ENCODE peak calls at places on chromosomes 13 and 19, in ten cellular contexts. One of them, this sample, is unnamed.

GRCh38 chr19:35041548-35042055 is at the start of gene HPN:
- DNase-seq in stomach: peak; percentile 84
- DNase-seq in kidney epithelial cell: no peak
- DNase-seq in Calu3: peak; percentile 38
- DNase-seq in astrocyte: no peak
- DNase-seq in endothelial cell: no peak
- DNase-seq in prostate gland: peak; percentile 56
- DNase-seq in cardiac muscle cell: no peak
- DNase-seq in lower leg skin: no peak
- DNase-seq in epithelial cell of proximal tubule: no peak
- DNase-seq in this sample: no peak

GRCh38 chr13:110618780-110619179 is 3.4 kb downstream of the NAXD start:
- DNase-seq in stomach: no peak
- DNase-seq in kidney epithelial cell: no peak
- DNase-seq in Calu3: no peak
- DNase-seq in astrocyte: no peak
- DNase-seq in endothelial cell: no peak
- DNase-seq in prostate gland: no peak
- DNase-seq in cardiac muscle cell: no peak
- DNase-seq in lower leg skin: no peak
- DNase-seq in epithelial cell of proximal tubule: no peak
- DNase-seq in this sample: no peak

GRCh38 chr13:76462003-76462402 is 424.2 kb downstream of the KCTD12 start:
- DNase-seq in stomach: no peak
- DNase-seq in kidney epithelial cell: no peak
- DNase-seq in Calu3: no peak
- DNase-seq in astrocyte: no peak
- DNase-seq in endothelial cell: no peak
- DNase-seq in prostate gland: no peak
- DNase-seq in cardiac muscle cell: no peak
- DNase-seq in lower leg skin: no peak
- DNase-seq in epithelial cell of proximal tubule: no peak
- DNase-seq in this sample: no peak

GRCh38 chr19:34230833-34231232 is 23.5 kb upstream of the GARRE1 start:
- DNase-seq in stomach: no peak
- DNase-seq in kidney epithelial cell: no peak
- DNase-seq in Calu3: no peak
- DNase-seq in astrocyte: no peak
- DNase-seq in endothelial cell: no peak
- DNase-seq in prostate gland: no peak
- DNase-seq in cardiac muscle cell: no peak
- DNase-seq in lower leg skin: no peak
- DNase-seq in epithelial cell of proximal tubule: no peak
- DNase-seq in this sample: no peak

GRCh38 chr13:114140131-114140908 is 7.9 kb upstream of the RASA3 start:
- DNase-seq in stomach: no peak
- DNase-seq in kidney epithelial cell: no peak
- DNase-seq in Calu3: no peak
- DNase-seq in astrocyte: no peak
- DNase-seq in endothelial cell: no peak
- DNase-seq in prostate gland: no peak
- DNase-seq in cardiac muscle cell: no peak
- DNase-seq in lower leg skin: no peak
- DNase-seq in epithelial cell of proximal tubule: no peak
- DNase-seq in this sample: peak; percentile 38

GRCh38 chr13:102584423-102584822 is 12.4 kb upstream of the TPP2 start:
- DNase-seq in stomach: no peak
- DNase-seq in kidney epithelial cell: no peak
- DNase-seq in Calu3: no peak
- DNase-seq in astrocyte: no peak
- DNase-seq in endothelial cell: no peak
- DNase-seq in prostate gland: no peak
- DNase-seq in cardiac muscle cell: no peak
- DNase-seq in lower leg skin: no peak
- DNase-seq in epithelial cell of proximal tubule: no peak
- DNase-seq in this sample: no peak

GRCh38 chr19:38062959-38063786 is 156.2 kb downstream of the SIPA1L3 start:
- DNase-seq in stomach: no peak
- DNase-seq in kidney epithelial cell: no peak
- DNase-seq in Calu3: no peak
- DNase-seq in astrocyte: peak; percentile 31
- DNase-seq in endothelial cell: no peak
- DNase-seq in prostate gland: no peak
- DNase-seq in cardiac muscle cell: no peak
- DNase-seq in lower leg skin: no peak
- DNase-seq in epithelial cell of proximal tubule: no peak
- DNase-seq in this sample: no peak

GRCh38 chr19:29478578-29479565 is 46.9 kb upstream of the VSTM2B start:
- DNase-seq in stomach: no peak
- DNase-seq in kidney epithelial cell: no peak
- DNase-seq in Calu3: peak; percentile 31
- DNase-seq in astrocyte: no peak
- DNase-seq in endothelial cell: peak; percentile 71
- DNase-seq in prostate gland: no peak
- DNase-seq in cardiac muscle cell: no peak
- DNase-seq in lower leg skin: peak; percentile 74
- DNase-seq in epithelial cell of proximal tubule: no peak
- DNase-seq in this sample: peak; percentile 25

GRCh38 chr19:3966051-3967017 is 4.6 kb downstream of the DAPK3 start:
- DNase-seq in stomach: peak; percentile 90
- DNase-seq in kidney epithelial cell: no peak
- DNase-seq in Calu3: no peak
- DNase-seq in astrocyte: no peak
- DNase-seq in endothelial cell: no peak
- DNase-seq in prostate gland: no peak
- DNase-seq in cardiac muscle cell: no peak
- DNase-seq in lower leg skin: no peak
- DNase-seq in epithelial cell of proximal tubule: no peak
- DNase-seq in this sample: no peak

GRCh38 chr19:3970313-3970807 is 539 bp downstream of the DAPK3 start:
- DNase-seq in stomach: no peak
- DNase-seq in kidney epithelial cell: no peak
- DNase-seq in Calu3: no peak
- DNase-seq in astrocyte: no peak
- DNase-seq in endothelial cell: no peak
- DNase-seq in prostate gland: no peak
- DNase-seq in cardiac muscle cell: no peak
- DNase-seq in lower leg skin: no peak
- DNase-seq in epithelial cell of proximal tubule: no peak
- DNase-seq in this sample: no peak

GRCh38 chr19:3970808-3971598 is at the start of gene DAPK3:
- DNase-seq in stomach: peak; percentile 98
- DNase-seq in kidney epithelial cell: peak; percentile 91
- DNase-seq in Calu3: peak; percentile 95
- DNase-seq in astrocyte: peak; percentile 95
- DNase-seq in endothelial cell: peak; percentile 98
- DNase-seq in prostate gland: peak; percentile 98
- DNase-seq in cardiac muscle cell: peak; percentile 99
- DNase-seq in lower leg skin: peak; percentile 99
- DNase-seq in epithelial cell of proximal tubule: peak; percentile 73
- DNase-seq in this sample: peak; percentile 94

GRCh38 chr19:3969435-3970312 is 1.2 kb downstream of the DAPK3 start:
- DNase-seq in stomach: peak; percentile 57
- DNase-seq in kidney epithelial cell: peak; percentile 76
- DNase-seq in Calu3: peak; percentile 38
- DNase-seq in astrocyte: peak; percentile 87
- DNase-seq in endothelial cell: peak; percentile 51
- DNase-seq in prostate gland: no peak
- DNase-seq in cardiac muscle cell: peak; percentile 85
- DNase-seq in lower leg skin: no peak
- DNase-seq in epithelial cell of proximal tubule: no peak
- DNase-seq in this sample: no peak

DNA sequence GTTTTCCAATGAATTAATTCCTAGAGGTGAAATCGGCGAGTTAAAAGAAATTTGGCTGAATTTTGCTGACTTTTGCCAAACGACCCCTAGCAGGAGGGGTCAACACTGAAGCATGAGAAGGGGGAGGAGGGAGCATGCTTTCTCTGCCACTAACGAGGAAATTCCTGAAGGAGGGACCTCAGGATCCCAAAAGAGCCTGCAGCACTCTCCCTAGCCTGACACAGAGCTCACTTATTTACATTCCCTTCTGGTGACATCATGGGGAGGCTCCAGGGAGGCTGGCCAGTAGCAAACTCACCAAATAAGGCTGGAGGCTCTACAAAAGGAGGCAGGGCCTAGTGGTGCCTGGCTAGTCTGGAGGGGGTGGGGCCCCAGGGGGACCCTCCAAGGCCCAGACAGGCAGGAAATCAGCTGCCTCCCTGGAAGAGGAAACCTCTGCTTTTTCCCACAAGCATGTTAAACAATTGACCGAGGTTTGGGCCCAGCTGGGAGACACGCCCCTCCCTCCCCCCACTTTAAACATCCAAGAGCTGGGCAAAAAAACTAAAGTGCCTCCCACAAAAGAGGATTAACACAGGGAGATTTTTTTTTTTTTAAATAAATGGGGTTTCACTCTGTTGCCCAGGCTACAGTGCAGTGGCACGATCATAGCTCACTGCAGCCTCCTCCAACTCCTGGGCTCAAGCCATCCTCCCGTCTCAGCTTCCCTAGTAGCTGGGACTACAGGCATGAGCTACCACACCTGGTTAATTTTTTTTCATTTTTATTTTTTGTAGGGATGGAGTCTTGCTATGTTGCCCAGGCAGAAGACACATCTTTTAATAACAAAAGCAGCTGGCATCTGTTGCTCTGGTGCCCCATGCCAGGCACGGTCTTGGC is 2.1 kb downstream of the DAPK3 start:
- DNase-seq in stomach: peak; percentile 87
- DNase-seq in kidney epithelial cell: peak; percentile 98
- DNase-seq in Calu3: peak; percentile 88
- DNase-seq in astrocyte: peak; percentile 99
- DNase-seq in endothelial cell: peak; percentile 90
- DNase-seq in prostate gland: peak; percentile 92
- DNase-seq in cardiac muscle cell: peak; percentile 100
- DNase-seq in lower leg skin: peak; percentile 96
- DNase-seq in epithelial cell of proximal tubule: peak; percentile 88
- DNase-seq in this sample: peak; percentile 19
- TF ChIP-seq CTCF in stomach: no peak
- TF ChIP-seq CTCF in kidney epithelial cell: no peak
- TF ChIP-seq CTCF in Calu3: no peak
- TF ChIP-seq CTCF in astrocyte: no peak
- TF ChIP-seq CTCF in endothelial cell: no peak
- TF ChIP-seq CTCF in prostate gland: no peak
- TF ChIP-seq CTCF in cardiac muscle cell: no peak
- TF ChIP-seq CTCF in lower leg skin: no peak
- TF ChIP-seq CTCF in epithelial cell of proximal tubule: no peak
- TF ChIP-seq CTCF in this sample: no peak

GRCh38 chr19:16358456-16358855 is 33.8 kb downstream of the KLF2 start:
- DNase-seq in stomach: no peak
- DNase-seq in kidney epithelial cell: no peak
- DNase-seq in Calu3: no peak
- DNase-seq in astrocyte: no peak
- DNase-seq in endothelial cell: no peak
- DNase-seq in prostate gland: no peak
- DNase-seq in cardiac muscle cell: no peak
- DNase-seq in lower leg skin: no peak
- DNase-seq in epithelial cell of proximal tubule: no peak
- DNase-seq in this sample: no peak

GRCh38 chr19:16351133-16351809 is 26.6 kb downstream of the KLF2 start:
- DNase-seq in stomach: no peak
- DNase-seq in kidney epithelial cell: no peak
- DNase-seq in Calu3: no peak
- DNase-seq in astrocyte: peak; percentile 42
- DNase-seq in endothelial cell: no peak
- DNase-seq in prostate gland: no peak
- DNase-seq in cardiac muscle cell: no peak
- DNase-seq in lower leg skin: no peak
- DNase-seq in epithelial cell of proximal tubule: no peak
- DNase-seq in this sample: no peak

GRCh38 chr19:16359074-16359473 is 34.4 kb downstream of the KLF2 start:
- DNase-seq in stomach: no peak
- DNase-seq in kidney epithelial cell: no peak
- DNase-seq in Calu3: no peak
- DNase-seq in astrocyte: no peak
- DNase-seq in endothelial cell: no peak
- DNase-seq in prostate gland: peak; percentile 78
- DNase-seq in cardiac muscle cell: no peak
- DNase-seq in lower leg skin: no peak
- DNase-seq in epithelial cell of proximal tubule: no peak
- DNase-seq in this sample: no peak

GRCh38 chr19:16359964-16360363 is 35.3 kb downstream of the KLF2 start:
- DNase-seq in stomach: no peak
- DNase-seq in kidney epithelial cell: no peak
- DNase-seq in Calu3: no peak
- DNase-seq in astrocyte: no peak
- DNase-seq in endothelial cell: no peak
- DNase-seq in prostate gland: no peak
- DNase-seq in cardiac muscle cell: no peak
- DNase-seq in lower leg skin: no peak
- DNase-seq in epithelial cell of proximal tubule: no peak
- DNase-seq in this sample: no peak

DNA sequence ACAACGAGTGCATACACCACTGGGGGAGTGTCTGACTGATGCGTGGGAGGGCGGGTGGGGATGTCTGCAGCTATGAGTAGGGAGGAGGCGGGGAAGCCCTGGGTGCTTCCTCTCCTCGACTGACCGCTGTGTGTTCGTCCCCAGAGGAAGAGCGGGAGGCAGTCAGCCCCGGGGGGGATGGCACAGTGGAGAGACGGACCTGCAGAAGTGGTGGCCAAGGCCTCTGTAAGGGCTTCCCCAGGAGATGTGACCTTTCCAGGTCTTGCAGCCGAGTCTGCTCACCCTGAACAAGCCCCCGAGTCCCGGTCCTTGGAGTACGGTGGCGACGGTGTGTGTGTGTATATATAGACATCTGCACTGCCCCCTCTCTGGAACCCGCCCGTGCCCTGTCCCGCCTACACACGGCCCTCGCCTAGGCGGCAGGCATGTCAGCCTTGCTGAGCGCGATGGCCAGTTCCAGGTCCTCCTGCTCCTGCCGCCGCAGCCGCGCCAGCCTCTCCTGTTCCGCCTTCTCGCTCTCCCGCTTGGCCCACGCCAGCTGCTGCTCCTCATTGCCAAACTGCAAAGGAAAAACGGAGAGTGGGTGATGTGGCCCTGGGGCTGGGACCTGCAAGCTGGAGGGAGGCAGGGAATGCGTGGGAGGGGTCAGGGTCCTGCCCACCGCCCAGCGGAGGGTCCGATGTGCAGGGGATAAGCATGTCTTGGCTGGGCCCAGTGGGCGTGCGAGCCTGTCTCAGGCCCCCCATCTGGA is 30.8 kb downstream of the KLF2 start:
- DNase-seq in stomach: no peak
- DNase-seq in kidney epithelial cell: no peak
- DNase-seq in Calu3: no peak
- DNase-seq in astrocyte: no peak
- DNase-seq in endothelial cell: no peak
- DNase-seq in prostate gland: no peak
- DNase-seq in cardiac muscle cell: peak; percentile 65
- DNase-seq in lower leg skin: no peak
- DNase-seq in epithelial cell of proximal tubule: no peak
- DNase-seq in this sample: no peak
- TF ChIP-seq CTCF in stomach: no peak
- TF ChIP-seq CTCF in kidney epithelial cell: no peak
- TF ChIP-seq CTCF in Calu3: no peak
- TF ChIP-seq CTCF in astrocyte: no peak
- TF ChIP-seq CTCF in endothelial cell: no peak
- TF ChIP-seq CTCF in prostate gland: no peak
- TF ChIP-seq CTCF in cardiac muscle cell: no peak
- TF ChIP-seq CTCF in lower leg skin: no peak
- TF ChIP-seq CTCF in epithelial cell of proximal tubule: no peak
- TF ChIP-seq CTCF in this sample: no peak

GRCh38 chr19:19110410-19111137 is 27.7 kb downstream of the TMEM161A start:
- DNase-seq in stomach: no peak
- DNase-seq in kidney epithelial cell: no peak
- DNase-seq in Calu3: no peak
- DNase-seq in astrocyte: no peak
- DNase-seq in endothelial cell: peak; percentile 19
- DNase-seq in prostate gland: no peak
- DNase-seq in cardiac muscle cell: peak; percentile 30
- DNase-seq in lower leg skin: no peak
- DNase-seq in epithelial cell of proximal tubule: no peak
- DNase-seq in this sample: no peak
- TF ChIP-seq CTCF in stomach: no peak
- TF ChIP-seq CTCF in kidney epithelial cell: peak; percentile 15
- TF ChIP-seq CTCF in Calu3: no peak
- TF ChIP-seq CTCF in astrocyte: peak; percentile 4
- TF ChIP-seq CTCF in endothelial cell: no peak
- TF ChIP-seq CTCF in prostate gland: peak; percentile 9
- TF ChIP-seq CTCF in cardiac muscle cell: peak; percentile 42
- TF ChIP-seq CTCF in lower leg skin: no peak
- TF ChIP-seq CTCF in epithelial cell of proximal tubule: peak; percentile 35
- TF ChIP-seq CTCF in this sample: no peak

DNA sequence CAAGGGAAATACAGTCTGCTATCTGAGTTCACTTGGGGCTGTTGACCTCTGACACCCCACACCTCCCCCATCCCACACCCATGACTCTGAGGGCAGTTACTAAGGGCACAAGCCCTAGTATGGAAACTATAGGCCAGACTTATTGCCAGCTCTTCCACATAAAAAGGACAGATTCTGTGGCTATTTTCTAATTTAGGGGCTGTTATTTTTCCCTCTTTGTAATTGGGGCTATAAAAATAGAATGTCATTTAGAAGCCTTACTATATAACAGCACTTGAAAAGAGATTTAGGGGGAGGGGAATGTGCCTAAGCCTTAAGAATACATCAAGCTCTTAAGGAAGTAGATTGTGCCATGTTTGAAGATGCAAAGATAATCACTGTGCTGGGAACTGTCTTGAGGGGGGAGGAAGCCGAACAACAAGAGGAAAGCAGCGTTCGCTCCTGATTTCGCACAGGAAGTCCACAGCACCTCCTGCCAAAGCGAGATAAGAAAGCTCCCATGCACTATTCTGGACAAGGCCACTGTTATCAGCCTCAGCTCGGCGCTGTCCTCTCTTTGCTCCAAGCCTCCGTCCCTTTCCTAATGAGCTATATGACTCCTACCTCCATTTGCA is 86.6 kb downstream of the FLT1 start:
- DNase-seq in stomach: no peak
- DNase-seq in kidney epithelial cell: no peak
- DNase-seq in Calu3: no peak
- DNase-seq in astrocyte: no peak
- DNase-seq in endothelial cell: peak; percentile 80
- DNase-seq in prostate gland: no peak
- DNase-seq in cardiac muscle cell: peak; percentile 68
- DNase-seq in lower leg skin: no peak
- DNase-seq in epithelial cell of proximal tubule: no peak
- DNase-seq in this sample: peak; percentile 15
- TF ChIP-seq CTCF in stomach: no peak
- TF ChIP-seq CTCF in kidney epithelial cell: no peak
- TF ChIP-seq CTCF in Calu3: no peak
- TF ChIP-seq CTCF in astrocyte: no peak
- TF ChIP-seq CTCF in endothelial cell: no peak
- TF ChIP-seq CTCF in prostate gland: no peak
- TF ChIP-seq CTCF in cardiac muscle cell: no peak
- TF ChIP-seq CTCF in lower leg skin: no peak
- TF ChIP-seq CTCF in epithelial cell of proximal tubule: no peak
- TF ChIP-seq CTCF in this sample: no peak

This sample was measured in DND-41.